ENCODE peak calls at places on chromosomes 4 and X, in six cellular contexts. One of them, this sample, is unnamed.

GRCh38 chr4:54696649-54697048 is 38.9 kb downstream of the KIT start:
- DNase-seq in foreskin fibroblast: no peak
- DNase-seq in Peyer's patch: no peak
- DNase-seq in HCT116: no peak
- DNase-seq in cardiac fibroblast: no peak
- DNase-seq in fibroblast of mammary gland: no peak
- DNase-seq in this sample: no peak

GRCh38 chr4:16626945-16627344 is 271.5 kb downstream of the LDB2 start:
- DNase-seq in Peyer's patch: no peak
- DNase-seq in HCT116: no peak
- DNase-seq in cardiac fibroblast: peak
- DNase-seq in fibroblast of mammary gland: peak
- DNase-seq in foreskin fibroblast: peak
- DNase-seq in this sample: no peak

GRCh38 chr4:1194028-1194900 is 21.9 kb upstream of the SPON2 start:
- DNase-seq in cardiac fibroblast: no peak
- DNase-seq in Peyer's patch: peak
- DNase-seq in HCT116: no peak
- DNase-seq in fibroblast of mammary gland: peak
- DNase-seq in foreskin fibroblast: no peak
- DNase-seq in this sample: no peak

GRCh38 chr4:53064609-53065008 is 202.5 kb downstream of the RASL11B start:
- DNase-seq in fibroblast of mammary gland: no peak
- DNase-seq in HCT116: no peak
- DNase-seq in foreskin fibroblast: no peak
- DNase-seq in Peyer's patch: no peak
- DNase-seq in cardiac fibroblast: no peak
- DNase-seq in this sample: no peak

GRCh38 chr4:159227984-159228383 is 125.1 kb downstream of the RAPGEF2 start:
- DNase-seq in Peyer's patch: no peak
- DNase-seq in fibroblast of mammary gland: peak
- DNase-seq in foreskin fibroblast: peak
- DNase-seq in cardiac fibroblast: peak
- DNase-seq in HCT116: peak
- DNase-seq in this sample: no peak

GRCh38 chr4:76011700-76012387 is 4.5 kb upstream of the CXCL9 start:
- DNase-seq in HCT116: no peak
- DNase-seq in Peyer's patch: no peak
- DNase-seq in foreskin fibroblast: peak
- DNase-seq in cardiac fibroblast: peak
- DNase-seq in fibroblast of mammary gland: peak
- DNase-seq in this sample: no peak

GRCh38 chrX:101452051-101452450 is 33.2 kb upstream of the ARMCX4 start:
- DNase-seq in fibroblast of mammary gland: no peak
- DNase-seq in HCT116: no peak
- DNase-seq in cardiac fibroblast: no peak
- DNase-seq in Peyer's patch: no peak
- DNase-seq in foreskin fibroblast: no peak
- DNase-seq in this sample: no peak

GRCh38 chr4:19214591-19214990 is 1037.1 kb upstream of the SLIT2 start:
- DNase-seq in fibroblast of mammary gland: peak
- DNase-seq in foreskin fibroblast: peak
- DNase-seq in HCT116: no peak
- DNase-seq in Peyer's patch: no peak
- DNase-seq in cardiac fibroblast: peak
- DNase-seq in this sample: no peak

GRCh38 chr4:1370321-1371124 is 23.5 kb downstream of the UVSSA start:
- DNase-seq in HCT116: no peak
- DNase-seq in Peyer's patch: no peak
- DNase-seq in cardiac fibroblast: no peak
- DNase-seq in fibroblast of mammary gland: no peak
- DNase-seq in foreskin fibroblast: no peak
- DNase-seq in this sample: no peak

GRCh38 chr4:73684097-73684496 is 56.3 kb upstream of the CXCL8 start:
- DNase-seq in Peyer's patch: no peak
- DNase-seq in HCT116: no peak
- DNase-seq in cardiac fibroblast: peak
- DNase-seq in foreskin fibroblast: peak
- DNase-seq in fibroblast of mammary gland: no peak
- DNase-seq in this sample: no peak

GRCh38 chrX:42131856-42132255 is 208.5 kb upstream of the CASK start:
- DNase-seq in cardiac fibroblast: peak
- DNase-seq in Peyer's patch: no peak
- DNase-seq in HCT116: no peak
- DNase-seq in fibroblast of mammary gland: peak
- DNase-seq in foreskin fibroblast: no peak
- DNase-seq in this sample: no peak

GRCh38 chr4:41751325-41752061 is 3.0 kb upstream of the PHOX2B start:
- DNase-seq in Peyer's patch: no peak
- DNase-seq in fibroblast of mammary gland: no peak
- DNase-seq in HCT116: no peak
- DNase-seq in foreskin fibroblast: no peak
- DNase-seq in cardiac fibroblast: no peak
- DNase-seq in this sample: peak

GRCh38 chr4:41753942-41754341 is 5.4 kb upstream of the PHOX2B start:
- DNase-seq in foreskin fibroblast: no peak
- DNase-seq in Peyer's patch: no peak
- DNase-seq in HCT116: no peak
- DNase-seq in cardiac fibroblast: no peak
- DNase-seq in fibroblast of mammary gland: no peak
- DNase-seq in this sample: peak

GRCh38 chr4:41750624-41751324 is 2.2 kb upstream of the PHOX2B start:
- DNase-seq in foreskin fibroblast: no peak
- DNase-seq in Peyer's patch: no peak
- DNase-seq in fibroblast of mammary gland: no peak
- DNase-seq in HCT116: no peak
- DNase-seq in cardiac fibroblast: no peak
- DNase-seq in this sample: peak

GRCh38 chr4:41750158-41750623 is 1.7 kb upstream of the PHOX2B start:
- DNase-seq in cardiac fibroblast: no peak
- DNase-seq in HCT116: no peak
- DNase-seq in Peyer's patch: no peak
- DNase-seq in foreskin fibroblast: no peak
- DNase-seq in fibroblast of mammary gland: no peak
- DNase-seq in this sample: peak

GRCh38 chr4:41752081-41752836 is 3.7 kb upstream of the PHOX2B start:
- DNase-seq in fibroblast of mammary gland: no peak
- DNase-seq in foreskin fibroblast: no peak
- DNase-seq in Peyer's patch: no peak
- DNase-seq in cardiac fibroblast: no peak
- DNase-seq in HCT116: no peak
- DNase-seq in this sample: no peak
- H3K4me3 ChIP-seq in fibroblast of mammary gland: no peak
- H3K4me3 ChIP-seq in foreskin fibroblast: no peak
- H3K4me3 ChIP-seq in Peyer's patch: no peak
- H3K4me3 ChIP-seq in cardiac fibroblast: no peak
- H3K4me3 ChIP-seq in HCT116: no peak
- H3K4me3 ChIP-seq in this sample: no peak

DNA sequence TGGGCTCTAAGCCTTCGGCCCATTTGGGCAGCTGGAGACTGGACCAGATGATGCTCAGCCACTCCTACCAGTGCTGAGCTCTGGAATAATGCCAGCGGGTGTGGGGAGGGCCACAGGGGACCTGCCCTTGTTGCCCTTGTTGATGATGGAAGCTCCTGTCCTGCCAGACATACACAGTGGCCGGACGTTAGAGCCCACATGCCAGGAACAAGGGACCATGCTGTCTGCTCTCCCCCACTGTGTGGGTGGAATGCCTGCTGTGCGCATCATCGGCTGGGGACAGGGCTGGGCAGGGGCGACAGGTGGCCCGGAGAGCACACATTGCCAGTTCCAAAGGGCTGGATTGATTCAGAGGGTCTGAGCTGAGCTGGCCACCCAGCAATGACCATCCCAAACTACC is 2.0 kb downstream of the ABLIM2 start:
- DNase-seq in Peyer's patch: no peak
- DNase-seq in fibroblast of mammary gland: peak
- DNase-seq in cardiac fibroblast: no peak
- DNase-seq in foreskin fibroblast: no peak
- DNase-seq in HCT116: no peak
- DNase-seq in this sample: no peak
- H3K4me3 ChIP-seq in Peyer's patch: no peak
- H3K4me3 ChIP-seq in fibroblast of mammary gland: no peak
- H3K4me3 ChIP-seq in cardiac fibroblast: no peak
- H3K4me3 ChIP-seq in foreskin fibroblast: no peak
- H3K4me3 ChIP-seq in HCT116: no peak
- H3K4me3 ChIP-seq in this sample: no peak

GRCh38 chrX:30612250-30612655 is 34.7 kb upstream of the TASL start:
- DNase-seq in Peyer's patch: no peak
- DNase-seq in cardiac fibroblast: no peak
- DNase-seq in fibroblast of mammary gland: no peak
- DNase-seq in HCT116: no peak
- DNase-seq in foreskin fibroblast: no peak
- DNase-seq in this sample: no peak

GRCh38 chrX:30618160-30618765 is 35.0 kb upstream of the GK start:
- DNase-seq in HCT116: no peak
- DNase-seq in cardiac fibroblast: no peak
- DNase-seq in fibroblast of mammary gland: peak
- DNase-seq in foreskin fibroblast: no peak
- DNase-seq in Peyer's patch: no peak
- DNase-seq in this sample: no peak

GRCh38 chrX:30610050-30610449 is 32.5 kb upstream of the TASL start:
- DNase-seq in fibroblast of mammary gland: peak
- DNase-seq in HCT116: no peak
- DNase-seq in cardiac fibroblast: no peak
- DNase-seq in Peyer's patch: no peak
- DNase-seq in foreskin fibroblast: no peak
- DNase-seq in this sample: no peak

GRCh38 chrX:30615229-30615628 is 37.7 kb upstream of the TASL start:
- DNase-seq in Peyer's patch: no peak
- DNase-seq in HCT116: no peak
- DNase-seq in fibroblast of mammary gland: peak
- DNase-seq in cardiac fibroblast: peak
- DNase-seq in foreskin fibroblast: peak
- DNase-seq in this sample: no peak

GRCh38 chrX:30613736-30614135 is 36.2 kb upstream of the TASL start:
- DNase-seq in foreskin fibroblast: no peak
- DNase-seq in HCT116: no peak
- DNase-seq in cardiac fibroblast: no peak
- DNase-seq in fibroblast of mammary gland: no peak
- DNase-seq in Peyer's patch: no peak
- DNase-seq in this sample: no peak
- H3K4me3 ChIP-seq in foreskin fibroblast: no peak
- H3K4me3 ChIP-seq in HCT116: no peak
- H3K4me3 ChIP-seq in cardiac fibroblast: no peak
- H3K4me3 ChIP-seq in fibroblast of mammary gland: no peak
- H3K4me3 ChIP-seq in Peyer's patch: no peak
- H3K4me3 ChIP-seq in this sample: no peak

GRCh38 chr4:153789741-153790651 is 1.1 kb upstream of the SFRP2 start:
- DNase-seq in foreskin fibroblast: no peak
- DNase-seq in fibroblast of mammary gland: peak
- DNase-seq in Peyer's patch: no peak
- DNase-seq in cardiac fibroblast: no peak
- DNase-seq in HCT116: no peak
- DNase-seq in this sample: no peak
- H3K4me3 ChIP-seq in foreskin fibroblast: peak
- H3K4me3 ChIP-seq in fibroblast of mammary gland: peak
- H3K4me3 ChIP-seq in Peyer's patch: no peak
- H3K4me3 ChIP-seq in cardiac fibroblast: no peak
- H3K4me3 ChIP-seq in HCT116: no peak
- H3K4me3 ChIP-seq in this sample: peak

GRCh38 chr4:3387154-3387942 is 54.4 kb upstream of the HGFAC start:
- DNase-seq in Peyer's patch: no peak
- DNase-seq in fibroblast of mammary gland: no peak
- DNase-seq in foreskin fibroblast: no peak
- DNase-seq in cardiac fibroblast: no peak
- DNase-seq in HCT116: no peak
- DNase-seq in this sample: no peak
- H3K4me3 ChIP-seq in Peyer's patch: no peak
- H3K4me3 ChIP-seq in fibroblast of mammary gland: no peak
- H3K4me3 ChIP-seq in foreskin fibroblast: peak
- H3K4me3 ChIP-seq in cardiac fibroblast: no peak
- H3K4me3 ChIP-seq in HCT116: no peak
- H3K4me3 ChIP-seq in this sample: peak

DNA sequence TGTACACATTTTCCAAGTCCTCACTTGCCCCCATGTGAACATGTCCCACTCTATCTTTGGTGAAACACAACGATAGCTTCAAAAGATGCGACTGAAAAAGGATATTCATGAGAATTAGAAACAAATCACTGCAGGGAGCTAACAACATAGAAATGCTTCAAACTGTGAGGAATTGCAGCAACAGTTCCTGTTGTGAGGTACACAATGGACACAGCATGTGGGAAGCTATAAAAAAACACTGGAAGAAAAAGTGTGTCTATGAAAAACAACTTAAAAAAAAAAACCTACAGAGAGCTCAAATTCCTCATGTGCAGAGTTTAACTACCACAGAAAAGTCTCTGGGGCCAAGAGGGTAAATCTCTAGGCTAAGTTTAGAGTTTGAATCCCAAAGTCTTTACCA is 51.6 kb upstream of the BLTP1 start:
- DNase-seq in fibroblast of mammary gland: no peak
- DNase-seq in foreskin fibroblast: no peak
- DNase-seq in HCT116: no peak
- DNase-seq in cardiac fibroblast: no peak
- DNase-seq in Peyer's patch: no peak
- DNase-seq in this sample: no peak
- H3K4me3 ChIP-seq in fibroblast of mammary gland: no peak
- H3K4me3 ChIP-seq in foreskin fibroblast: no peak
- H3K4me3 ChIP-seq in HCT116: no peak
- H3K4me3 ChIP-seq in cardiac fibroblast: no peak
- H3K4me3 ChIP-seq in Peyer's patch: no peak
- H3K4me3 ChIP-seq in this sample: no peak

DNA sequence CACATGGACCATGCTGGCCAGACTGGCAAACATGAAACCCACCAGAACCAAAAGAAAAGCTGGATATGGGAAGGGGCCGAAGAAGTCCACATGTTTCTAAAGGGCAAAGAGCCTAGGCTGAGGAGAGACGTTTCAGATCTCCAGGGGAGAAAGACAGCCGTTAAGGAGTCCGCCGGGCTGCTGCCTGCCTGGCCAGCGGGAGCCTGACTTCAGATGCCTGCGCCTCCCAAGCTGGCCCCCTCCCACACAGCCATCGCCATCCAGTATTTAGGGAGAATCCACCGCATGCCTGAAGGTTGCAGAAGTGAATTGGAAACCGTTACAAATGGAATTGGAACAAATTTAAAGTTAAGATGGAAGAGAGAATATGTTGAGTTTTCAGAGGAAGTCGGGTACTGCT is 2.9 kb downstream of the TBL1X start:
- DNase-seq in Peyer's patch: no peak
- DNase-seq in fibroblast of mammary gland: no peak
- DNase-seq in foreskin fibroblast: no peak
- DNase-seq in HCT116: no peak
- DNase-seq in cardiac fibroblast: no peak
- DNase-seq in this sample: no peak
- H3K4me3 ChIP-seq in Peyer's patch: no peak
- H3K4me3 ChIP-seq in fibroblast of mammary gland: no peak
- H3K4me3 ChIP-seq in foreskin fibroblast: no peak
- H3K4me3 ChIP-seq in HCT116: no peak
- H3K4me3 ChIP-seq in cardiac fibroblast: no peak
- H3K4me3 ChIP-seq in this sample: peak

DNA sequence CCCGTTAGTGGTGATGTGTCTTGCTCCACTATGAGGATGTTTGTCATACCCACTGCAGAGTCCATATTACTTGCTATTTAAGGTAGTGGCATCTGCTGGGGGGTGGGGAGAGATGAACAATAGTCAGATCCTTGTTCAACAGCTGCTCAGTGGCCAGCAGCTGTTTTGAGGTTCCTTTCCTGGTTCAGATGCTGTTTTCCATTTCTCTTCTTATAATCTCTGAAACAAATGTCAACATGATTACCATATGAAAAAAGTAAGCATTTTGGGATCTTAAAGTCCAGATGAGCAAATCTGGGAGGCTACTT is 1567.9 kb upstream of the TENM3 start:
- DNase-seq in cardiac fibroblast: no peak
- DNase-seq in fibroblast of mammary gland: no peak
- DNase-seq in Peyer's patch: no peak
- DNase-seq in foreskin fibroblast: no peak
- DNase-seq in HCT116: no peak
- DNase-seq in this sample: no peak
- H3K4me3 ChIP-seq in cardiac fibroblast: no peak
- H3K4me3 ChIP-seq in fibroblast of mammary gland: no peak
- H3K4me3 ChIP-seq in Peyer's patch: no peak
- H3K4me3 ChIP-seq in foreskin fibroblast: no peak
- H3K4me3 ChIP-seq in HCT116: no peak
- H3K4me3 ChIP-seq in this sample: no peak

This sample was measured in esophagus muscularis mucosa.